ENCODE peak calls at places on chromosomes 4 and X, in nine cellular contexts. K, X, Q, J, U, P, I, Y and L are unnamed samples.

GRCh38 chrX:132594129-132594528 is 105.3 kb upstream of the MBNL3 start:
- DNase-seq in K (no peak), X (no peak), Q (no peak), J (no peak), U (no peak), P (no peak), I (no peak), Y (no peak), L (peak)

GRCh38 chrX:108245462-108245861 is 153.9 kb downstream of the ATG4A start:
- DNase-seq in K (no peak), X (no peak), Q (no peak), J (no peak), U (no peak), P (no peak), I (no peak), Y (no peak), L (no peak)

GRCh38 chr4:186878203-186878800 is 154.6 kb upstream of the FAT1 start:
- DNase-seq in K (no peak), X (no peak), Q (no peak), J (no peak), U (no peak), P (no peak), I (no peak), Y (no peak), L (no peak)

GRCh38 chrX:40854242-40854641 is 118.9 kb upstream of the MED14 start:
- DNase-seq in K (no peak), X (no peak), Q (no peak), J (no peak), U (no peak), P (no peak), I (no peak), Y (no peak), L (no peak)

GRCh38 chrX:36978886-36979285 is 29.3 kb upstream of the FAM47C start:
- DNase-seq in K (no peak), X (no peak), Q (no peak), J (no peak), U (no peak), P (no peak), I (no peak), Y (no peak), L (no peak)

GRCh38 chrX:42680651-42681050 is 97.3 kb downstream of the PPP1R2C start:
- DNase-seq in K (no peak), X (no peak), Q (no peak), J (peak), U (no peak), P (no peak), I (no peak), Y (no peak), L (no peak)

GRCh38 chr4:75561789-75562188 is 5.9 kb downstream of the ODAPH start:
- DNase-seq in K (no peak), X (no peak), Q (no peak), J (no peak), U (no peak), P (peak), I (no peak), Y (no peak), L (peak)

GRCh38 chrX:124433186-124433585 is 86.8 kb downstream of the SH2D1A start:
- DNase-seq in K (no peak), X (no peak), Q (no peak), J (no peak), U (no peak), P (no peak), I (no peak), Y (no peak), L (no peak)

GRCh38 chrX:148940411-148940996 is 440.1 kb downstream of the AFF2 start:
- DNase-seq in K (no peak), X (peak), Q (no peak), J (no peak), U (no peak), P (no peak), I (no peak), Y (no peak), L (no peak)

GRCh38 chr4:109989044-109989443 is 76.4 kb downstream of the EGF start:
- DNase-seq in K (no peak), X (no peak), Q (no peak), J (no peak), U (no peak), P (no peak), I (no peak), Y (no peak), L (peak)

GRCh38 chr4:159900562-159900961 is 797.7 kb downstream of the RAPGEF2 start:
- DNase-seq in K (no peak), X (no peak), Q (no peak), J (no peak), U (no peak), P (no peak), I (no peak), Y (no peak), L (no peak)

GRCh38 chrX:154490021-154490413 is 412 bp downstream of the SLC10A3 start:
- DNase-seq in K (peak), X (no peak), Q (no peak), J (peak), U (no peak), P (no peak), I (no peak), Y (no peak), L (peak)

GRCh38 chr4:65535128-65535527 is 135.2 kb downstream of the EPHA5 start:
- DNase-seq in K (no peak), X (no peak), Q (no peak), J (no peak), U (no peak), P (no peak), I (peak), Y (no peak), L (no peak)

GRCh38 chrX:141733371-141733770 is 34.8 kb upstream of the SPANXD start:
- DNase-seq in K (no peak), X (no peak), Q (no peak), J (no peak), U (no peak), P (no peak), I (no peak), Y (no peak), L (no peak)

GRCh38 chrX:1262369-1262768 is 6.2 kb upstream of the CSF2RA start:
- DNase-seq in K (no peak), X (no peak), Q (no peak), J (no peak), U (no peak), P (no peak), I (no peak), Y (no peak), L (no peak)

GRCh38 chrX:80808160-80808735 is 1.4 kb downstream of the BRWD3 start:
- DNase-seq in K (peak), X (peak), Q (peak), J (peak), U (peak), P (peak), I (peak), Y (peak), L (peak)

GRCh38 chr4:140982613-140983340 is 150.5 kb downstream of the RNF150 start:
- DNase-seq in K (no peak), X (no peak), Q (no peak), J (no peak), U (no peak), P (no peak), I (no peak), Y (no peak), L (no peak)

GRCh38 chr4:62460329-62460728 is 1260.2 kb downstream of the ADGRL3 start:
- DNase-seq in K (no peak), X (no peak), Q (no peak), J (no peak), U (no peak), P (no peak), I (no peak), Y (no peak), L (peak)

GRCh38 chrX:114787016-114787415 is 203.1 kb downstream of the HTR2C start:
- DNase-seq in K (no peak), X (no peak), Q (no peak), J (no peak), U (no peak), P (no peak), I (no peak), Y (no peak), L (no peak)

GRCh38 chrX:30971761-30972603 is 82.9 kb upstream of the TAB3 start:
- DNase-seq in K (peak), X (no peak), Q (no peak), J (peak), U (peak), P (no peak), I (peak), Y (peak), L (peak)

GRCh38 chrX:110143454-110144210 is 140.7 kb downstream of the TMEM164 start:
- DNase-seq in K (no peak), X (no peak), Q (no peak), J (no peak), U (no peak), P (peak), I (no peak), Y (no peak), L (peak)

GRCh38 chr4:186685744-186686143 is 37.9 kb downstream of the FAT1 start:
- DNase-seq in K (no peak), X (no peak), Q (no peak), J (peak), U (peak), P (no peak), I (no peak), Y (no peak), L (peak)

GRCh38 chr4:155735506-155735905 is 23.3 kb upstream of the GUCY1B1 start:
- DNase-seq in K (no peak), X (no peak), Q (no peak), J (no peak), U (no peak), P (no peak), I (no peak), Y (no peak), L (no peak)